ENCODE peak calls at places on chromosome 4, in five cellular contexts. C, P, Q, X and V are unnamed samples. For H3K36me3 and H3K4me1, the result is how much of the 10 kb centered on the place peaks cover.

GRCh38 chr4:146545102-146545501 is 23.4 kb upstream of the SLC10A7 start:
- DNase-seq in C (no peak), P (no peak), Q (peak), X (no peak), V (peak)

GRCh38 chr4:171538601-171539100 is 274.6 kb upstream of the GALNTL6 start:
- DNase-seq in C (no peak), P (no peak), Q (no peak), X (no peak), V (no peak)

GRCh38 chr4:124754671-124755070 is 42.1 kb upstream of the ANKRD50 start:
- DNase-seq in C (no peak), P (no peak), Q (no peak), X (no peak), V (no peak)

GRCh38 chr4:140697709-140698560 is 58.2 kb downstream of the TBC1D9 start:
- DNase-seq in C (no peak), P (no peak), Q (no peak), X (no peak), V (no peak)

GRCh38 chr4:138405934-138406567 is 163.9 kb upstream of the SLC7A11 start:
- DNase-seq in C (no peak), P (no peak), Q (peak), X (no peak), V (no peak)

GRCh38 chr4:85153221-85153620 is 186.7 kb upstream of the WDFY3 start:
- DNase-seq in C (no peak), P (no peak), Q (no peak), X (no peak), V (no peak)

GRCh38 chr4:30716158-30716557 is 4.0 kb upstream of the PCDH7 start:
- DNase-seq in C (no peak), P (no peak), Q (peak), X (no peak), V (no peak)

GRCh38 chr4:105267280-105267679 is 120.6 kb downstream of the TET2 start:
- DNase-seq in C (no peak), P (no peak), Q (no peak), X (no peak), V (no peak)

GRCh38 chr4:68011684-68012083 is 48.4 kb upstream of the TMPRSS11A start:
- DNase-seq in C (no peak), P (no peak), Q (peak), X (no peak), V (no peak)

GRCh38 chr4:1958276-1959103 is 50.3 kb downstream of the NELFA start:
- DNase-seq in C (no peak), P (peak), Q (no peak), X (no peak), V (no peak)

GRCh38 chr4:27178066-27178465 is 317.4 kb downstream of the STIM2 start:
- DNase-seq in C (no peak), P (no peak), Q (peak), X (no peak), V (no peak)

GRCh38 chr4:154490589-154491340 is 834 bp downstream of the DCHS2 start:
- DNase-seq in C (no peak), P (no peak), Q (no peak), X (no peak), V (no peak)

GRCh38 chr4:4396628-4397440 is 9.9 kb downstream of the NSG1 start:
- DNase-seq in C (no peak), P (no peak), Q (no peak), X (no peak), V (no peak)

GRCh38 chr4:134885436-134885835 is 683.8 kb upstream of the PABPC4L start:
- DNase-seq in C (no peak), P (no peak), Q (no peak), X (no peak), V (no peak)

GRCh38 chr4:181108237-181108636 is 1135.0 kb upstream of the TENM3 start:
- DNase-seq in C (no peak), P (no peak), Q (no peak), X (no peak), V (no peak)

GRCh38 chr4:40576651-40577480 is 52.8 kb downstream of the RBM47 start:
- DNase-seq in C (peak), P (peak), Q (peak), X (peak), V (peak)

GRCh38 chr4:98284640-98285046 is 23.5 kb downstream of the RAP1GDS1 start:
- DNase-seq in C (no peak), P (no peak), Q (peak), X (no peak), V (no peak)

GRCh38 chr4:69995526-69996016 is at the start of gene STATH:
- DNase-seq in C (no peak), P (no peak), Q (peak), X (no peak), V (no peak)

GRCh38 chr4:158131037-158131436 is 41.8 kb downstream of the GASK1B start:
- DNase-seq in C (no peak), P (no peak), Q (peak), X (no peak), V (no peak)

GRCh38 chr4:19992694-19993093 is 259.0 kb upstream of the SLIT2 start:
- DNase-seq in C (no peak), P (no peak), Q (no peak), X (no peak), V (no peak)

GRCh38 chr4:47814896-47815295 is 23.0 kb downstream of the CORIN start:
- DNase-seq in C (no peak), P (no peak), Q (no peak), X (no peak), V (no peak)

GRCh38 chr4:84939111-84939510 is 27.4 kb downstream of the WDFY3 start:
- DNase-seq in C (no peak), P (no peak), Q (no peak), X (no peak), V (no peak)

GRCh38 chr4:103887191-103887590 is 167.4 kb upstream of the TACR3 start:
- DNase-seq in C (no peak), P (no peak), Q (peak), X (no peak), V (no peak)

GRCh38 chr4:140116442-140117104 is 37.4 kb downstream of the MAML3 start:
- DNase-seq in C (no peak), P (no peak), Q (peak), X (no peak), V (no peak)

GRCh38 chr4:165763640-165764039 is 109.4 kb upstream of the TLL1 start:
- DNase-seq in C (no peak), P (no peak), Q (no peak), X (no peak), V (no peak)

GRCh38 chr4:105350859-105351494 is 122.9 kb downstream of the PPA2 start:
- DNase-seq in C (no peak), P (no peak), Q (peak), X (no peak), V (no peak)

GRCh38 chr4:66681962-66682361 is 863.3 kb downstream of the CENPC start:
- DNase-seq in C (no peak), P (no peak), Q (peak), X (no peak), V (no peak)

GRCh38 chr4:56818797-56819196 is 2.7 kb downstream of the SPINK2 start:
- DNase-seq in C (no peak), P (no peak), Q (no peak), X (no peak), V (no peak)

GRCh38 chr4:88725986-88726385 is 28.4 kb upstream of the NAP1L5 start:
- DNase-seq in C (no peak), P (no peak), Q (no peak), X (no peak), V (no peak)

GRCh38 chr4:147076179-147076578 is 130.5 kb upstream of the TTC29 start:
- DNase-seq in C (no peak), P (no peak), Q (no peak), X (no peak), V (no peak)

GRCh38 chr4:76856183-76856969 is 41.6 kb downstream of the SOWAHB start:
- DNase-seq in C (no peak), P (no peak), Q (peak), X (no peak), V (no peak)

GRCh38 chr4:41935652-41936021 is 408 bp downstream of the TMEM33 start:
- DNase-seq in C (no peak), P (no peak), Q (no peak), X (no peak), V (no peak)

GRCh38 chr4:41932988-41933387 is 2.2 kb upstream of the TMEM33 start:
- DNase-seq in C (no peak), P (no peak), Q (no peak), X (no peak), V (no peak)

GRCh38 chr4:41934813-41935651 is at the start of gene TMEM33:
- DNase-seq in C (peak), P (peak), Q (peak), X (peak), V (peak)

GRCh38 chr4:41930139-41930831 is 4.9 kb upstream of the TMEM33 start:
- DNase-seq in C (no peak), P (no peak), Q (no peak), X (no peak), V (peak)

DNA sequence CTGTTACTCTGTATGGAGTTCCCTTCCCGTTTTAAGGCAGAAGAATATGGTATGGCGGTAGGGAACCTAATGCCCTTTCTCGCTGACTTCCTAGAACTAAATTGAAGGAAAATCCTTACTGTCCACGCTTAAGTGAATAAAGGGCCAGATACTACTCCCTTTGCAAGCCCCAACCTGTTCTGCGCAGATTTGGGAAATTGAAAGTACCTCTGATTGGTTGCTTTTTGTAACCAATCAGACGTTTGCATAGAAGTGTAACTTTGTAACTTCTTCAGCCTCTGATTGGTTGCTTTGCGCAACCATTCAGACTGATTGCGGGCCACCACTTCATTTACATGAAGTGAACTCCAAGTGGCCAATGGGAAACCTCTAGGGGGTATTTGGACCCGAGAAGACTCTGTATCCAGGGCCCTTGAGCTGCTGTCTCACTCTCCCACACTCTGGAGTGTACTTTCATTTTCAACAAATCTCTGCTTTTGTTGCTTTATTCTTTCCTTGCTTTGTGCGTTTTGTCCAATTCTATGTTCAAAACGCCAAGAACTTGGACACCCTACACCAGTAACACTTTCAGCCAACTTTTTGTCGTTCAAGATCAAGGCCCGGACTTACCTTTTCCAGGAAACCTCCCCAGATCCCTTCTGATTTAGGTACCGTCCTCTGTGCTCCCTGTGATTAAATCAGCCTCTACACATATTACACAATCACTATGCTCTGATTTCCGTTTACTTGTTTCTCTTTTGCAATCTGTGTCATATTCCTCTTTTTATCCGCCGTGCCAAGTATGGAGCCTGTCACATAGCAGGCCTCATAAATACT is 1.0 kb upstream of the TMEM33 start:
- DNase-seq in C (no peak), P (no peak), Q (no peak), X (no peak), V (peak)
- H3K4me3 ChIP-seq in C (peak), P (peak), Q (no peak), X (peak), V (peak)

GRCh38 chr4:15569746-15570145 is 85.4 kb downstream of the FBXL5 start:
- DNase-seq in C (no peak), P (no peak), Q (no peak), X (no peak), V (no peak)

GRCh38 chr4:15563871-15564270 is 91.3 kb downstream of the FBXL5 start:
- DNase-seq in C (no peak), P (no peak), Q (no peak), X (no peak), V (no peak)

GRCh38 chr4:15568814-15569213 is 86.3 kb downstream of the FBXL5 start:
- DNase-seq in C (no peak), P (no peak), Q (peak), X (no peak), V (no peak)
- H3K36me3 ChIP-seq in C (under half), P (half or more), Q (under half), X (under half), V (under half)

GRCh38 chr4:173051697-173052096 is 116.9 kb upstream of the GALNT7 start:
- DNase-seq in C (no peak), P (no peak), Q (peak), X (no peak), V (no peak)
- H3K4me1 ChIP-seq in C (under half), P (under half), Q (under half), X (under half), V (under half)

GRCh38 chr4:148443550-148444295 is 1.5 kb upstream of the NR3C2 start:
- DNase-seq in C (peak), P (peak), Q (peak), X (peak), V (peak)

GRCh38 chr4:148444296-148445070 is 2.3 kb upstream of the NR3C2 start:
- DNase-seq in C (peak), P (peak), Q (peak), X (peak), V (peak)

GRCh38 chr4:148445903-148446261 is 3.7 kb upstream of the NR3C2 start:
- DNase-seq in C (no peak), P (no peak), Q (no peak), X (no peak), V (no peak)

GRCh38 chr4:148445071-148445902 is 3.1 kb upstream of the NR3C2 start:
- DNase-seq in C (peak), P (peak), Q (peak), X (peak), V (peak)

GRCh38 chr4:148447672-148448071 is 5.5 kb upstream of the NR3C2 start:
- DNase-seq in C (no peak), P (no peak), Q (no peak), X (no peak), V (no peak)
- H3K4me3 ChIP-seq in C (no peak), P (peak), Q (peak), X (no peak), V (no peak)

GRCh38 chr4:38693531-38693930 is 29.5 kb downstream of the KLF3 start:
- DNase-seq in C (no peak), P (no peak), Q (no peak), X (no peak), V (no peak)
- H3K36me3 ChIP-seq in C (half or more), P (half or more), Q (under half), X (half or more), V (under half)

DNA sequence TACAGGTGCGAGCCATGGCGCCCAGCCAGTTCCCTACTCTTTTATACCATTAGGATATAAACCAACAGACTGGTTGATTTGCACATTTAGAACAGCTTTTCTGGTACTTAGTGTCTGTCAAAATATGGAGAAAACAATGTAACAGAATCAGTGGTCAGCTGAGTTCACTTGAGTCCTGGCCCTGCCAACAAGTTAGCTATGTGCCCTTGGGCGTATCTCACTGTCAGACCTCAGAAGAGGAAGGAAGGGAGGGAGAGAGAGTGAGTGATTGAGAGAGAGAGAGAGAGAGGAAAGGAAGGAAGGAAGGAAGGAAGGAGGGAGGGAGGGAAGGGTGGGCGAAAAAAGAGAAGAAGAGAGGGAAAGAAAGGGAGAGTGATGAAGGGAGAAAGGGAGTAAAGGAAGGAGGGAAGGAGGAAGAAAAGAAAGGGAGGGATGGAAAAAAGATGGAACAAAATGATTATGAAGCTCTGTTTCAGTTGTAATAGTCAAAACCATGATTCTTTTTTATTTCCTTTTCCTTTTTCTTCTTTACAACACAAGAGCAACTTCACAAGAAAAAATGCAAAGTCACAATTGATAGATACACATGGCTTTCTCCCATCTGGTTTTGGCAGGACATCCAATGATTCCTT is 55.7 kb upstream of the PDGFRA start:
- DNase-seq in C (no peak), P (no peak), Q (no peak), X (no peak), V (peak)
- H3K4me1 ChIP-seq in C (under half), P (under half), Q (under half), X (under half), V (under half)

GRCh38 chr4:186554485-186554884 is 882 bp downstream of the MTNR1A start:
- DNase-seq in C (no peak), P (no peak), Q (peak), X (peak), V (peak)
- H3K4me3 ChIP-seq in C (no peak), P (no peak), Q (no peak), X (peak), V (peak)

DNA sequence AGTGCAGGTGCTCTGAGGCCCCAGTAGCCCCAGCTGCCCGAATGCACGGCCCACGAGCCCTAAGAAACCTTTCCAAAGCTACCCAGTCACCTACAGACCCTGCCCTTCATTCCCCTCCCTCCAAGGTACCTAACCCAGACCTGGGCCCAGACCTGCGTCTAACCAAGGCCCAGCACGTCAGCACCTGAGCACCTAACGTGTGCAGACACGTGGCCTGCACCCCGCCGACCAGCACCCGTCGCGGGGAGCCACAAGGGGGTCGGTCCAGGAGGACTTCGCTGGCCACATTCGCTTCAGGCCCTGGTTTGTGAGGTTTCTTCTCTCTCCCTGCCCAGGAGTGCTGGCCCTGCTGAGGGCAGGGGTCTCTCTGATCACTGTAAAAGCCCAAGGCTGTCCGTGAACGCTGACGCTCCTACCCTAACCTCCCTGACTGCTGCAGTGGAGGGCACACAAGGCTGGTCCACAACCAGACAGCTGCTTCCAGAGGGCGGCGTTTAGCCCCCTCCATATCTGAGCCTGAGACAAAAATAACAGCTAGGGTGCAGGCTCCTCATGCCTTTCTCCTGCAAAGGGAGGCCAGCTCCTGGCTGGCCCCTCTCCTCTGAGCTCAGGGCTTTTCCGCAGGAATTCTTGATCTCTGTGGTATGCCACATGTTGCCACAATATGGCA is 31.8 kb downstream of the WDR1 start:
- DNase-seq in C (no peak), P (peak), Q (no peak), X (no peak), V (no peak)
- H3K36me3 ChIP-seq in C (half or more), P (half or more), Q (half or more), X (half or more), V (under half)